ENCODE peak calls at places on chromosomes 5 and 9, in five cellular contexts. I is astrocyte of the spinal cord, U is fibroblast of the conjunctiva, Q is GOT3, G is activated T-cell treated with anti-CD3 and anti-CD28 coated beads for 4 hours. C is an unnamed sample.

GRCh38 chr9:131608469-131609115 is 63.3 kb downstream of the PRRT1B start:
- DNase-seq in I (peak), U (peak), Q (no peak), G (no peak), C (no peak)

GRCh38 chr5:172488221-172488620 is 33.9 kb upstream of the SH3PXD2B start:
- DNase-seq in I (no peak), U (no peak), Q (no peak), G (no peak), C (no peak)

GRCh38 chr5:14872070-14872989 is 752 bp upstream of the ANKH start:
- DNase-seq in I (peak), U (no peak), Q (no peak), G (peak), C (peak)

GRCh38 chr9:14231196-14231990 is 82.5 kb downstream of the NFIB start:
- DNase-seq in I (no peak), U (no peak), Q (no peak), G (no peak), C (no peak)

GRCh38 chr9:76926324-76926731 is 20.4 kb upstream of the PRUNE2 start:
- DNase-seq in I (peak), U (peak), Q (no peak), G (no peak), C (no peak)

GRCh38 chr9:32434892-32435291 is 50.4 kb downstream of the ACO1 start:
- DNase-seq in I (no peak), U (no peak), Q (no peak), G (no peak), C (no peak)

GRCh38 chr9:135498381-135499126 is 1.9 kb upstream of the MRPS2 start:
- DNase-seq in I (no peak), U (no peak), Q (no peak), G (no peak), C (no peak)

GRCh38 chr9:130872912-130873503 is 23.6 kb downstream of the QRFP start:
- DNase-seq in I (no peak), U (no peak), Q (no peak), G (no peak), C (no peak)

GRCh38 chr5:139788294-139788875 is 7.2 kb upstream of the PSD2 start:
- DNase-seq in I (no peak), U (no peak), Q (no peak), G (no peak), C (no peak)

GRCh38 chr9:123176230-123176629 is 92.2 kb downstream of the STRBP start:
- DNase-seq in I (peak), U (no peak), Q (no peak), G (no peak), C (no peak)

GRCh38 chr5:1565737-1566734 is 42.3 kb upstream of the LPCAT1 start:
- DNase-seq in I (no peak), U (no peak), Q (no peak), G (no peak), C (no peak)

GRCh38 chr9:101434990-101435389 is 584 bp downstream of the ALDOB start:
- DNase-seq in I (no peak), U (no peak), Q (no peak), G (no peak), C (no peak)

GRCh38 chr5:123819818-123820217 is 307.8 kb downstream of the CSNK1G3 start:
- DNase-seq in I (peak), U (peak), Q (no peak), G (no peak), C (no peak)

GRCh38 chr5:77430726-77431125 is 61.4 kb downstream of the WDR41 start:
- DNase-seq in I (no peak), U (no peak), Q (no peak), G (no peak), C (no peak)

GRCh38 chr5:132830436-132831094 is at the start of gene SHROOM1:
- DNase-seq in I (no peak), U (no peak), Q (peak), G (no peak), C (peak)

GRCh38 chr9:131959887-131960286 is 119.8 kb downstream of the MED27 start:
- DNase-seq in I (no peak), U (no peak), Q (no peak), G (no peak), C (no peak)